ENCODE peak calls at places on chromosomes 4 and X, in five cellular contexts. One of them, this sample, is unnamed.
A peak's percentile ranks its signal among the peaks of the same experiment; 100 is the strongest.

GRCh38 chrX:13254076-13254785 is 65.6 kb downstream of the ATXN3L start:
- DNase-seq in H1: no peak
- DNase-seq in spleen: peak; percentile 80
- DNase-seq in transverse colon: peak; percentile 41
- DNase-seq in uterus: peak; percentile 36
- DNase-seq in this sample: no peak

GRCh38 chrX:140510895-140511295 is 6.0 kb upstream of the SOX3 start:
- DNase-seq in H1: peak; percentile 51
- DNase-seq in spleen: no peak
- DNase-seq in transverse colon: no peak
- DNase-seq in uterus: no peak
- DNase-seq in this sample: no peak

GRCh38 chr4:111854494-111855087 is 290.7 kb upstream of the FAM241A start:
- DNase-seq in H1: no peak
- DNase-seq in spleen: no peak
- DNase-seq in transverse colon: peak; percentile 11
- DNase-seq in uterus: no peak
- DNase-seq in this sample: no peak

GRCh38 chr4:116132946-116133345 is 952.4 kb downstream of the TRAM1L1 start:
- DNase-seq in H1: no peak
- DNase-seq in spleen: no peak
- DNase-seq in transverse colon: no peak
- DNase-seq in uterus: no peak
- DNase-seq in this sample: no peak

GRCh38 chr4:140156529-140157171 is 2.7 kb upstream of the MAML3 start:
- DNase-seq in H1: no peak
- DNase-seq in spleen: no peak
- DNase-seq in transverse colon: no peak
- DNase-seq in uterus: no peak
- DNase-seq in this sample: no peak

GRCh38 chr4:85783900-85784299 is 308.9 kb downstream of the ARHGAP24 start:
- DNase-seq in H1: no peak
- DNase-seq in spleen: no peak
- DNase-seq in transverse colon: no peak
- DNase-seq in uterus: no peak
- DNase-seq in this sample: no peak

GRCh38 chr4:40682298-40683101 is 52.8 kb upstream of the RBM47 start:
- DNase-seq in H1: no peak
- DNase-seq in spleen: no peak
- DNase-seq in transverse colon: no peak
- DNase-seq in uterus: no peak
- DNase-seq in this sample: no peak

GRCh38 chr4:2048831-2049230 is 10.3 kb upstream of the NAT8L start:
- DNase-seq in H1: peak; percentile 16
- DNase-seq in spleen: no peak
- DNase-seq in transverse colon: no peak
- DNase-seq in uterus: no peak
- DNase-seq in this sample: no peak

GRCh38 chr4:111434581-111434980 is 710.7 kb upstream of the FAM241A start:
- DNase-seq in H1: no peak
- DNase-seq in spleen: no peak
- DNase-seq in transverse colon: peak; percentile 71
- DNase-seq in uterus: no peak
- DNase-seq in this sample: no peak

GRCh38 chrX:68462653-68463052 is 29.4 kb upstream of the OPHN1 start:
- DNase-seq in H1: no peak
- DNase-seq in spleen: no peak
- DNase-seq in transverse colon: no peak
- DNase-seq in uterus: no peak
- DNase-seq in this sample: no peak

GRCh38 chrX:97380200-97380599 is 496.5 kb downstream of the RPA4 start:
- DNase-seq in H1: no peak
- DNase-seq in spleen: no peak
- DNase-seq in transverse colon: no peak
- DNase-seq in uterus: no peak
- DNase-seq in this sample: no peak

GRCh38 chr4:139039044-139039443 is 23.5 kb downstream of the NOCT start:
- DNase-seq in H1: peak; percentile 14
- DNase-seq in spleen: no peak
- DNase-seq in transverse colon: no peak
- DNase-seq in uterus: no peak
- DNase-seq in this sample: no peak

GRCh38 chr4:142547974-142548373 is 298.1 kb downstream of the INPP4B start:
- DNase-seq in H1: no peak
- DNase-seq in spleen: no peak
- DNase-seq in transverse colon: no peak
- DNase-seq in uterus: no peak
- DNase-seq in this sample: no peak

GRCh38 chrX:9465380-9466114 is 689 bp downstream of the TBL1X start:
- DNase-seq in H1: peak; percentile 59
- DNase-seq in spleen: peak; percentile 88
- DNase-seq in transverse colon: peak; percentile 23
- DNase-seq in uterus: peak; percentile 17
- DNase-seq in this sample: no peak

GRCh38 chrX:136030357-136031225 is 45.4 kb downstream of the SLC9A6 start:
- DNase-seq in H1: no peak
- DNase-seq in spleen: no peak
- DNase-seq in transverse colon: peak; percentile 36
- DNase-seq in uterus: peak; percentile 72
- DNase-seq in this sample: no peak

GRCh38 chrX:54248309-54248708 is 65.3 kb upstream of the FAM120C start:
- DNase-seq in H1: no peak
- DNase-seq in spleen: no peak
- DNase-seq in transverse colon: no peak
- DNase-seq in uterus: no peak
- DNase-seq in this sample: no peak

GRCh38 chr4:129113438-129113837 is 17.5 kb downstream of the C4orf33 start:
- DNase-seq in H1: no peak
- DNase-seq in spleen: no peak
- DNase-seq in transverse colon: no peak
- DNase-seq in uterus: no peak
- DNase-seq in this sample: no peak

GRCh38 chr4:171648926-171649325 is 164.3 kb upstream of the GALNTL6 start:
- DNase-seq in H1: no peak
- DNase-seq in spleen: no peak
- DNase-seq in transverse colon: no peak
- DNase-seq in uterus: no peak
- DNase-seq in this sample: no peak

GRCh38 chr4:171644430-171645057 is 168.7 kb upstream of the GALNTL6 start:
- DNase-seq in H1: no peak
- DNase-seq in spleen: no peak
- DNase-seq in transverse colon: no peak
- DNase-seq in uterus: no peak
- DNase-seq in this sample: no peak

GRCh38 chr4:171651071-171651470 is 162.1 kb upstream of the GALNTL6 start:
- DNase-seq in H1: no peak
- DNase-seq in spleen: no peak
- DNase-seq in transverse colon: no peak
- DNase-seq in uterus: no peak
- DNase-seq in this sample: no peak

GRCh38 chr4:171646984-171647383 is 166.2 kb upstream of the GALNTL6 start:
- DNase-seq in H1: no peak
- DNase-seq in spleen: no peak
- DNase-seq in transverse colon: no peak
- DNase-seq in uterus: no peak
- DNase-seq in this sample: no peak

GRCh38 chr4:171650543-171650942 is 162.7 kb upstream of the GALNTL6 start:
- DNase-seq in H1: no peak
- DNase-seq in spleen: no peak
- DNase-seq in transverse colon: no peak
- DNase-seq in uterus: no peak
- DNase-seq in this sample: no peak
- TF ChIP-seq CTCF in H1: peak; percentile 53
- TF ChIP-seq CTCF in spleen: no peak
- TF ChIP-seq CTCF in transverse colon: no peak
- TF ChIP-seq CTCF in uterus: no peak
- TF ChIP-seq CTCF in this sample: no peak

GRCh38 chr4:158671665-158671914 is at the start of gene C4orf46:
- DNase-seq in H1: peak; percentile 84
- DNase-seq in spleen: no peak
- DNase-seq in transverse colon: no peak
- DNase-seq in uterus: no peak
- DNase-seq in this sample: no peak
- TF ChIP-seq POLR2A in H1: peak; percentile 89
- TF ChIP-seq POLR2A in spleen: no peak
- TF ChIP-seq POLR2A in transverse colon: no peak
- TF ChIP-seq POLR2A in uterus: no peak
- TF ChIP-seq POLR2A in this sample: no peak

DNA sequence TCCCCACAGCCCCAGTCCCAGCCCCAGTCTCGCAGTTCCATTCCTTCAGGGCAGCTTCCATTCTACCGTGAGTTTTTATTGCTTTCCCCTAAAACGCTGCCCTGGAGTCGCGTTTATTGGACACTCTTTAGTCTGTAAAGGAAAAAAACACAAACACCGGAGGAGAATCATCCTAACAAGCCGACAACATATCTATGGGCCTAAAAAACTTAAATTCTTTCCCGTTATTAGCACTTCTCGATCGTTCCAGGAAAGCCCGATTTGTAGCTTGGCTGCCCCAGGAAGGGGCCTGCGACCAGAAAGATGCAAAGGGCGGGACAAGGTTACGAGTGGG is 178.5 kb downstream of the CBR4 start:
- DNase-seq in H1: no peak
- DNase-seq in spleen: no peak
- DNase-seq in transverse colon: no peak
- DNase-seq in uterus: no peak
- DNase-seq in this sample: no peak
- H3K4me3 ChIP-seq in H1: peak overlapping the region; percentile 77
- H3K4me3 ChIP-seq in spleen: peak overlapping the region; percentile 66
- H3K4me3 ChIP-seq in transverse colon: peak overlapping the region; percentile 85
- H3K4me3 ChIP-seq in uterus: peak overlapping the region; percentile 98
- H3K4me3 ChIP-seq in this sample: peak overlapping the region; percentile 89

GRCh38 chrX:86171366-86171765 is 23.1 kb downstream of the DACH2 start:
- DNase-seq in H1: peak; percentile 44
- DNase-seq in spleen: no peak
- DNase-seq in transverse colon: no peak
- DNase-seq in uterus: no peak
- DNase-seq in this sample: no peak
- TF ChIP-seq CTCF in H1: peak; percentile 70
- TF ChIP-seq CTCF in spleen: no peak
- TF ChIP-seq CTCF in transverse colon: no peak
- TF ChIP-seq CTCF in uterus: no peak
- TF ChIP-seq CTCF in this sample: no peak

DNA sequence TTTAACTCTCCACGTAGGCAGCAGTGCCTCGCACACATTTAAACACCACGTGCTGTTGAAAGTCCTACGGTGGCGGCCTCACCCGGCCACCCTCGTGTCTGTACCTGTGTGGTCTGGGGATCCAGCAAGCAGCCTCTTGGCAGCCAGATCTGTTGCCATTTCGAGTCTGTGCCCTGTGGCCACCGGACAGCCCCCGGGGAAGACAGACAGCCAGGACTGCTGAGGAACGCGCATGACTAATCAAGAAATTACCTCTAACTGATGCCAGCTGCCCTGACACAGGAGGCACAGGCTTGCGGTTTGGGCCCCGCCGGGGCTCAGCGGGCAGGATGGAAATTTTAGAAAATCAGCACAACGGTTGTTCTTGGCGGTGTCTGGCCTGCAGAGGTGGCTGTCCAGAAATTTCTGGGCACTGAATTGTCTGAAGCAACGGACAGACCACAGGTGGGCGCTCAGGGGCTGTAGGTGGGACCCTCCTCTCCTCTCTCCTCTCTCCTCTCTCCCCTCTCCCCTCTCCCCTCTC is 15.6 kb upstream of the ASMTL start:
- DNase-seq in H1: peak; percentile 32
- DNase-seq in spleen: peak; percentile 90
- DNase-seq in transverse colon: peak; percentile 71
- DNase-seq in uterus: no peak
- DNase-seq in this sample: no peak
- TF ChIP-seq POLR2A in H1: no peak
- TF ChIP-seq POLR2A in spleen: no peak
- TF ChIP-seq POLR2A in transverse colon: no peak
- TF ChIP-seq POLR2A in uterus: no peak
- TF ChIP-seq POLR2A in this sample: no peak

GRCh38 chrX:45344597-45344996 is 143.9 kb upstream of the DIPK2B start:
- DNase-seq in H1: no peak
- DNase-seq in spleen: no peak
- DNase-seq in transverse colon: no peak
- DNase-seq in uterus: no peak
- DNase-seq in this sample: no peak
- H3K4me3 ChIP-seq in H1: no peak overlapping the region
- H3K4me3 ChIP-seq in spleen: no peak overlapping the region
- H3K4me3 ChIP-seq in transverse colon: no peak overlapping the region
- H3K4me3 ChIP-seq in uterus: no peak overlapping the region
- H3K4me3 ChIP-seq in this sample: no peak overlapping the region

This sample was measured in esophagus squamous epithelium.